ENCODE peak calls at places on chromosomes 3 and 15, in four cellular contexts. W is occipital lobe, G is ovary, C is hippocampal formation. D is an unnamed sample.

GRCh38 chr3:186784820-186785516 is 1.6 kb downstream of the EIF4A2 start:
- DNase-seq in C (no peak), W (no peak), G (no peak), D (no peak)

GRCh38 chr3:193869221-193870201 is 266.4 kb upstream of the HES1 start:
- DNase-seq in G (peak), C (no peak), W (no peak), D (peak)

GRCh38 chr15:80480909-80481308 is 76.7 kb downstream of the ARNT2 start:
- DNase-seq in G (peak), C (no peak), W (peak), D (peak)

GRCh38 chr3:71317749-71318458 is 265.6 kb downstream of the FOXP1 start:
- DNase-seq in C (no peak), G (no peak), W (no peak), D (no peak)

GRCh38 chr3:61009025-61009424 is 242.2 kb downstream of the FHIT start:
- DNase-seq in C (no peak), G (no peak), W (no peak), D (no peak)

GRCh38 chr15:82533801-82534200 is 6.5 kb downstream of the RPS17 start:
- DNase-seq in W (no peak), C (no peak), G (no peak), D (no peak)

GRCh38 chr3:62186967-62187366 is 186.4 kb downstream of the FEZF2 start:
- DNase-seq in G (peak), C (no peak), W (no peak), D (no peak)

GRCh38 chr3:73504255-73504654 is 120.5 kb downstream of the PDZRN3 start:
- DNase-seq in C (no peak), W (no peak), G (no peak), D (no peak)

GRCh38 chr3:43786102-43786952 is 95.6 kb downstream of the ABHD5 start:
- DNase-seq in W (no peak), G (no peak), C (no peak), D (no peak)

GRCh38 chr15:70826634-70827033 is 27.3 kb downstream of the LARP6 start:
- DNase-seq in G (peak), C (no peak), W (no peak), D (no peak)

GRCh38 chr3:160956785-160957184 is 148.4 kb downstream of the B3GALNT1 start:
- DNase-seq in C (no peak), W (no peak), G (no peak), D (no peak)